ENCODE peak calls at places on chromosomes 1 and 21, in seven cellular contexts. M, F, T, X, S, C and W are unnamed samples.

GRCh38 chr1:92956254-92956653 is 5.0 kb downstream of the DIPK1A start:
- DNase-seq in M (no peak), F (no peak), T (no peak), X (no peak), S (no peak), C (no peak), W (no peak)

GRCh38 chr1:6220236-6220635 is 14.3 kb downstream of the RNF207 start:
- DNase-seq in M (no peak), F (no peak), T (peak), X (no peak), S (no peak), C (peak), W (no peak)

GRCh38 chr21:42557420-42557819 is 43.8 kb downstream of the SLC37A1 start:
- DNase-seq in M (no peak), F (peak), T (no peak), X (no peak), S (no peak), C (no peak), W (peak)

GRCh38 chr1:21933397-21934248 is 3.5 kb downstream of the HSPG2 start:
- DNase-seq in M (no peak), F (peak), T (no peak), X (no peak), S (no peak), C (no peak), W (peak)

GRCh38 chr21:44531606-44532128 is 8.3 kb downstream of the KRTAP10-1 start:
- DNase-seq in M (no peak), F (no peak), T (no peak), X (no peak), S (no peak), C (no peak), W (no peak)

GRCh38 chr1:25566730-25567341 is 23.4 kb downstream of the LDLRAP1 start:
- DNase-seq in M (no peak), F (no peak), T (no peak), X (no peak), S (no peak), C (no peak), W (peak)

GRCh38 chr21:26966978-26967913 is at the start of gene ADAMTS5:
- DNase-seq in M (no peak), F (no peak), T (peak), X (no peak), S (no peak), C (no peak), W (peak)

GRCh38 chr1:95369985-95370670 is 136.1 kb downstream of the RWDD3 start:
- DNase-seq in M (no peak), F (no peak), T (no peak), X (no peak), S (no peak), C (no peak), W (no peak)

GRCh38 chr1:9066945-9067807 is 2.3 kb downstream of the SLC2A5 start:
- DNase-seq in M (no peak), F (peak), T (peak), X (peak), S (no peak), C (no peak), W (peak)

GRCh38 chr1:155250633-155251449 is 4.4 kb downstream of the ENTREP3 start:
- DNase-seq in M (peak), F (peak), T (peak), X (peak), S (peak), C (peak), W (peak)

GRCh38 chr1:224789311-224789710 is 140.2 kb upstream of the DNAH14 start:
- DNase-seq in M (no peak), F (no peak), T (no peak), X (no peak), S (no peak), C (no peak), W (no peak)

GRCh38 chr1:24318988-24319863 is at the start of gene GRHL3:
- DNase-seq in M (peak), F (peak), T (peak), X (no peak), S (no peak), C (peak), W (no peak)

GRCh38 chr1:239426821-239427495 is 40.6 kb downstream of the CHRM3 start:
- DNase-seq in M (no peak), F (no peak), T (no peak), X (no peak), S (no peak), C (no peak), W (no peak)

GRCh38 chr1:206021796-206022365 is 1.8 kb downstream of the CTSE start:
- DNase-seq in M (peak), F (no peak), T (peak), X (no peak), S (no peak), C (no peak), W (no peak)

GRCh38 chr1:162670928-162671663 is 38.8 kb downstream of the DDR2 start:
- DNase-seq in M (no peak), F (no peak), T (no peak), X (no peak), S (no peak), C (no peak), W (no peak)

GRCh38 chr1:1554926-1555915 is 14.8 kb upstream of the TMEM240 start:
- DNase-seq in M (no peak), F (no peak), T (peak), X (no peak), S (no peak), C (no peak), W (no peak)